ENCODE peak calls at places on chromosomes 11 and 22, in ten cellular contexts. X, V, M, W, H, O, S, E, A and Q are unnamed samples.

GRCh38 chr11:128624269-128625170 is 37.2 kb upstream of the ETS1 start:
- DNase-seq in X (peak), V (no peak), M (peak), W (no peak), H (no peak), O (no peak), S (no peak), E (peak), A (no peak), Q (no peak)

GRCh38 chr11:124586247-124586860 is 16.6 kb downstream of the OR8A1 start:
- DNase-seq in X (peak), V (peak), M (peak), W (no peak), H (peak), O (peak), S (peak), E (peak), A (peak), Q (peak)

GRCh38 chr11:87719311-87720073 is 455.8 kb downstream of the RAB38 start:
- DNase-seq in X (no peak), V (peak), M (no peak), W (no peak), H (no peak), O (no peak), S (peak), E (no peak), A (peak), Q (peak)

GRCh38 chr22:35911877-35912276 is 116.7 kb downstream of the RBFOX2 start:
- DNase-seq in X (no peak), V (no peak), M (no peak), W (no peak), H (no peak), O (no peak), S (no peak), E (no peak), A (peak), Q (no peak)

GRCh38 chr22:43923191-43923590 is 414 bp upstream of the PNPLA3 start:
- DNase-seq in X (no peak), V (peak), M (no peak), W (no peak), H (no peak), O (no peak), S (no peak), E (no peak), A (no peak), Q (no peak)

GRCh38 chr22:49300241-49300640 is 527.4 kb downstream of the BRD1 start:
- DNase-seq in X (no peak), V (no peak), M (no peak), W (no peak), H (no peak), O (no peak), S (no peak), E (no peak), A (no peak), Q (no peak)

GRCh38 chr11:65036931-65037330 is 4.1 kb upstream of the SAC3D1 start:
- DNase-seq in X (peak), V (no peak), M (peak), W (no peak), H (peak), O (no peak), S (no peak), E (peak), A (peak), Q (no peak)

GRCh38 chr11:6523253-6523652 is 26.2 kb downstream of the DNHD1 start:
- DNase-seq in X (no peak), V (peak), M (no peak), W (peak), H (no peak), O (peak), S (peak), E (no peak), A (peak), Q (peak)

GRCh38 chr11:102497061-102497460 is 33.5 kb downstream of the MMP7 start:
- DNase-seq in X (no peak), V (peak), M (no peak), W (no peak), H (no peak), O (no peak), S (peak), E (no peak), A (peak), Q (peak)

GRCh38 chr11:93525601-93526000 is 17.6 kb downstream of the SMCO4 start:
- DNase-seq in X (peak), V (peak), M (no peak), W (no peak), H (no peak), O (no peak), S (peak), E (no peak), A (no peak), Q (peak)

GRCh38 chr22:49021097-49021925 is 806.4 kb downstream of the BRD1 start:
- DNase-seq in X (peak), V (no peak), M (no peak), W (no peak), H (no peak), O (no peak), S (no peak), E (no peak), A (no peak), Q (no peak)

GRCh38 chr11:116312560-116313340 is 460.0 kb downstream of the BUD13 start:
- DNase-seq in X (peak), V (no peak), M (peak), W (no peak), H (peak), O (no peak), S (peak), E (peak), A (no peak), Q (peak)

GRCh38 chr11:120462825-120463224 is 48.7 kb upstream of the GRIK4 start:
- DNase-seq in X (no peak), V (no peak), M (no peak), W (no peak), H (no peak), O (no peak), S (no peak), E (no peak), A (no peak), Q (no peak)

GRCh38 chr22:37186228-37186996 is 1.6 kb downstream of the C1QTNF6 start:
- DNase-seq in X (peak), V (peak), M (no peak), W (no peak), H (no peak), O (peak), S (peak), E (no peak), A (peak), Q (peak)

GRCh38 chr11:56740107-56740506 is 8.4 kb downstream of the OR9G4 start:
- DNase-seq in X (no peak), V (no peak), M (no peak), W (no peak), H (no peak), O (no peak), S (no peak), E (no peak), A (no peak), Q (no peak)

GRCh38 chr11:79043726-79044125 is 397.1 kb downstream of the TENM4 start:
- DNase-seq in X (no peak), V (no peak), M (no peak), W (no peak), H (no peak), O (no peak), S (no peak), E (no peak), A (no peak), Q (no peak)

GRCh38 chr11:62680825-62681240 is 2.0 kb upstream of the UBXN1 start:
- DNase-seq in X (peak), V (peak), M (peak), W (no peak), H (no peak), O (peak), S (peak), E (peak), A (peak), Q (peak)

GRCh38 chr22:38107692-38108515 is 2.6 kb downstream of the BAIAP2L2 start:
- DNase-seq in X (no peak), V (no peak), M (peak), W (no peak), H (no peak), O (no peak), S (no peak), E (peak), A (no peak), Q (peak)

GRCh38 chr11:117953029-117953671 is 23.9 kb upstream of the TMPRSS13 start:
- DNase-seq in X (no peak), V (no peak), M (no peak), W (no peak), H (no peak), O (no peak), S (no peak), E (no peak), A (no peak), Q (no peak)

GRCh38 chr22:23285734-23286133 is 105.4 kb downstream of the BCR start:
- DNase-seq in X (no peak), V (peak), M (no peak), W (no peak), H (no peak), O (no peak), S (peak), E (no peak), A (no peak), Q (no peak)

GRCh38 chr11:44030996-44031395 is 16.8 kb upstream of the ACCSL start:
- DNase-seq in X (no peak), V (no peak), M (no peak), W (no peak), H (no peak), O (no peak), S (no peak), E (no peak), A (no peak), Q (no peak)
- H3K4me3 ChIP-seq in X (no peak), V (no peak), M (no peak), W (no peak), H (no peak), O (no peak), S (no peak), E (no peak), A (no peak), Q (no peak)

GRCh38 chr11:130161441-130161840 is 1.9 kb downstream of the ST14 start:
- DNase-seq in X (no peak), V (no peak), M (no peak), W (no peak), H (no peak), O (no peak), S (no peak), E (no peak), A (no peak), Q (no peak)
- H3K4me3 ChIP-seq in X (no peak), V (no peak), M (peak), W (no peak), H (no peak), O (no peak), S (no peak), E (peak), A (peak), Q (no peak)

GRCh38 chr22:19895160-19895849 is 40.6 kb upstream of the GNB1L start:
- DNase-seq in X (no peak), V (no peak), M (no peak), W (no peak), H (no peak), O (no peak), S (no peak), E (no peak), A (no peak), Q (no peak)
- H3K4me3 ChIP-seq in X (no peak), V (no peak), M (no peak), W (no peak), H (no peak), O (no peak), S (no peak), E (no peak), A (no peak), Q (no peak)

GRCh38 chr22:30970356-30970746 is 1.3 kb downstream of the TUG1 start:
- DNase-seq in X (no peak), V (no peak), M (no peak), W (no peak), H (no peak), O (no peak), S (no peak), E (no peak), A (no peak), Q (no peak)

GRCh38 chr22:30968924-30969531 is at the start of gene TUG1:
- DNase-seq in X (peak), V (peak), M (peak), W (peak), H (peak), O (peak), S (peak), E (peak), A (peak), Q (peak)

GRCh38 chr22:30969532-30970355 is 679 bp downstream of the TUG1 start:
- DNase-seq in X (no peak), V (peak), M (peak), W (no peak), H (no peak), O (no peak), S (peak), E (no peak), A (peak), Q (peak)

GRCh38 chr22:30964858-30965257 is 3.7 kb downstream of the MORC2 start:
- DNase-seq in X (no peak), V (no peak), M (no peak), W (no peak), H (no peak), O (no peak), S (no peak), E (no peak), A (no peak), Q (no peak)

DNA sequence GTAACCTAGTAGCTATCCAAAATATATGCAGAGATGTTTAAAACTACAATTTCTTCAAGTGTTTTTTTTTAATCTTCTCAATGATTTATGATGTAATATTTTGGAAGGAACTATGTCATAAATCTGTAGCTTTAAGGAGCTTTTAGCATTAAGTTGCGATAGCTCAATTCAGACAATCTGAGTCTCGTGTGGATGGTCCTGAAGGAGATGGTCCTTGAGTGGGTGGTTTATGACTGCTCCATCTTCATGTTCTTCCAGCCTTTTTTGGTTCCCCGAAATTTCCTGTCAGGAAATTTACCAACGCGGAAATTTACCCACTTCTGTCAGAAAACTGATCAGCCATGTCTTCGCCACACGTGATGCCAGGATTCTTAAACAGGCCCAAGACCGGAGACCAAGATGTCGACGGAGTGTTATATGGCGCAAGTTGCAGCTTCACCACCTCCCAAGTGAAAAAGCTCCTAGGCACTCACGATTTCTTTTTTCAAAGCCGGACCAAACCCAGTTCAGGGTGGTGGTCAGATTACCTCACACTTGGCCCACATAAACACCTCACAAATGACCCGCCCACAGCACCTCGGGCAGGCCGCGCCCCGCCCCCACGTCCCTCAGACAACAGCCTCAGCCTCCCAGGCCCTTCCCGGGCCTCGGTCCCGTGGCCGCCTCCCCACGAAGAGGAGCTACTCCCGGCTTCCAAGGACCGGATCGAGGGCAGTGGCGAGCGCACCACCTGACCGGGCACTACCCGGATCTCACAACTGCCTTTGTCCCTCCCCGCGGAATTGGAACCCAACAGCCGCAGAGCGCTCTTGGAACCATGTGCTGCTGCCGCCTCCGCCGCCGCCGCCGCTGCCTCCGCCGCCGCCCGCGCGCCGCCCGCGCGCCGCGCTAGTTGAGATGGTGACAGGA is at the start of gene MORC2:
- DNase-seq in X (peak), V (no peak), M (peak), W (no peak), H (no peak), O (no peak), S (peak), E (peak), A (peak), Q (no peak)
- H3K4me3 ChIP-seq in X (peak), V (peak), M (peak), W (peak), H (peak), O (peak), S (peak), E (peak), A (peak), Q (peak)

DNA sequence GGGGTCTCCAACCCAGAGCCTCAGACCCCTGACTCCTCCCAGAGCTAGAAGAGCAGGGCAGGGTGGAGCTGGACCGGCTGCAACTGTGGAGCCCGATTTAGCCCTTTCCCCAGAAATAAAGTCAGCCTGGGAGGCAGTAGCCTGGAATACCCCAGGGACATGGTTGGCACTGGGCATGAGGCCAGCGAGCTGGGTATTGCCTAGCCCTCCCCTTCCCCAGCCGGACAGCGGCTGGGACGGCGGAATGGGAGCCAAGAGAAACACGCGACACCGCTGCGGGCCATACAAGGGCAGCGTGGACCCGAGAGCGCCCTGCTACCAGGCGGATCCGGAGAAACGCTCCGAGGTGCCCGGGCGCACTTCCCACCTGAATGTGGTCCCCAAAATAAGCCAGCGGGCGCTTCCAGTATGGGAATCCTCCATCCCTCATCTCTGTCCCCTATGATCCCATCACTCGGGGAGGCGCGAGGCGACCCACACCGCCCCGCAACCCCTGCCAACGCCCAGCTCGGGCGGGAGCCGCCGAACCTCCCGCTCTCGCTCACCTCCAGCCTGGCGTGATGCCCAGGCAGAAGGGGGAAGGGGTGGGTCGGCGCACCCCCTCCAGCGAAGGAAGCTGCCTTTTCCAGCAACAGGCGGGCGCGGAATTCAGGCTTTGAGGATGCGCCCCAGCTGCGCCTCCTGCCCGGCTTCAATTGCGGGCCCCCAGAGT is 757 bp downstream of the MCAM start:
- DNase-seq in X (peak), V (no peak), M (no peak), W (no peak), H (peak), O (no peak), S (no peak), E (peak), A (peak), Q (no peak)
- H3K4me3 ChIP-seq in X (peak), V (peak), M (peak), W (peak), H (peak), O (peak), S (peak), E (peak), A (peak), Q (peak)

GRCh38 chr11:12285106-12285505 is 92.3 kb upstream of the PARVA start:
- DNase-seq in X (no peak), V (peak), M (no peak), W (no peak), H (no peak), O (no peak), S (peak), E (no peak), A (peak), Q (peak)
- H3K4me3 ChIP-seq in X (no peak), V (peak), M (no peak), W (no peak), H (no peak), O (no peak), S (no peak), E (no peak), A (peak), Q (peak)